ENCODE peak calls at places on chromosomes 11 and 22, in ten cellular contexts. V is astrocyte of the cerebellum, A is suprapubic skin, D is mammary epithelial cell, W is foreskin fibroblast, C is uterus, M is stomach, Z is sigmoid colon, E is astrocyte of the spinal cord, Y is BJ. P is an unnamed sample.

GRCh38 chr11:34395916-34396555 is 38.2 kb upstream of the ABTB2 start:
- DNase-seq in V (no peak), A (no peak), D (peak; percentile 89), W (peak; percentile 89), C (no peak), M (no peak), Z (no peak), E (peak; percentile 49), Y (no peak), P (peak; percentile 86)

GRCh38 chr22:25818541-25818940 is 76.6 kb downstream of the MYO18B start:
- DNase-seq in V (no peak), A (no peak), D (no peak), W (no peak), C (no peak), M (no peak), Z (no peak), E (no peak), Y (no peak), P (no peak)

GRCh38 chr22:41915783-41916493 is 1.1 kb upstream of the SHISA8 start:
- DNase-seq in V (no peak), A (no peak), D (no peak), W (no peak), C (no peak), M (no peak), Z (no peak), E (no peak), Y (no peak), P (no peak)

GRCh38 chr11:32137263-32137662 is 46.4 kb downstream of the RCN1 start:
- DNase-seq in V (peak; percentile 76), A (no peak), D (peak; percentile 93), W (peak; percentile 95), C (no peak), M (no peak), Z (no peak), E (peak; percentile 91), Y (peak; percentile 93), P (peak; percentile 65)

GRCh38 chr22:46259374-46259773 is 3.8 kb downstream of the PKDREJ start:
- DNase-seq in V (no peak), A (no peak), D (no peak), W (no peak), C (no peak), M (no peak), Z (no peak), E (no peak), Y (no peak), P (no peak)

GRCh38 chr11:115066111-115066660 is 387.9 kb downstream of the NXPE2 start:
- DNase-seq in V (no peak), A (no peak), D (no peak), W (no peak), C (no peak), M (no peak), Z (no peak), E (no peak), Y (no peak), P (no peak)

GRCh38 chr11:112623057-112623456 is 338.2 kb upstream of the NCAM1 start:
- DNase-seq in V (no peak), A (no peak), D (no peak), W (no peak), C (no peak), M (no peak), Z (no peak), E (no peak), Y (no peak), P (no peak)

GRCh38 chr11:129148487-129148886 is 43.6 kb downstream of the ARHGAP32 start:
- DNase-seq in V (no peak), A (no peak), D (peak; percentile 8), W (no peak), C (no peak), M (no peak), Z (no peak), E (no peak), Y (no peak), P (no peak)

DNA sequence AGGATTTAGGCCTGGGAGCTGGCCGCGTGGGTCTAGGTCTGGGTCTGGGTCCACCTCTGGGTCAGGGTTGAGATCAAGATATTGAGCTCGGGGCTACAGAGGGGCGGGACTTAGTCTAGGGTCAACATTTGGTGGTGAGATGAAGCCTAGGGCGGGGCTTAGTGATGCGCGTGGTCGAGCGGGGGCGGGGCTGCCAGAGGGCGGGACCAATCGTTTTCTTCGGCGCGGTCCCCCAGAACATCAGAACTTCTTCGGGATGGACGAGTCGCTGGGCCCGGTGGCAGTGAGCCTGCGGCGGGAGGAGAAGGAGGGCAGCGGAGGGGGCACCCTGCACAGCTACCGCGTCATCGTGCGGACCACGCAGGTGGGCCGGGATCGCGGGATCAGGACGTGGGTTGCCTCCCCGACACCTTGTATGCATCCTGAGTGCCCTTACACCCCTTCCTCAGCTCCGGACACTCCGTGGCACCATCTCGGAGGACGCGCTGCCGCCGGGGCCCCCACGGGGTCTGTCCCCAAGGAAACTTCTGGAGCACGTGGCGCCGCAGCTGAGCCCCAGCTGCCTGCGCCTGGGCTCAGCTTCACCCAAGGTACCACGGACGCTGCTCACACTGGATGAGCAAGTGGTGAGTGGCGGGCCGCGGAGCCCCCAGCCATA is 4.2 kb downstream of the SIPA1 start:
- DNase-seq in V (no peak), A (no peak), D (no peak), W (peak; percentile 42), C (no peak), M (no peak), Z (no peak), E (no peak), Y (no peak), P (no peak)
- H3K4me3 ChIP-seq in V (peak overlapping the region; percentile 19), A (no peak overlapping the region), D (no peak overlapping the region), W (no peak overlapping the region), C (no peak overlapping the region), M (no peak overlapping the region), Z (no peak overlapping the region), E (peak overlapping the region; percentile 18), Y (no peak overlapping the region), P (peak overlapping the region; percentile 42)

GRCh38 chr11:116842117-116842516 is 4.7 kb upstream of the APOA1 start:
- DNase-seq in V (no peak), A (no peak), D (no peak), W (no peak), C (no peak), M (no peak), Z (no peak), E (no peak), Y (no peak), P (no peak)

GRCh38 chr11:116840746-116841296 is 3.4 kb upstream of the APOA1 start:
- DNase-seq in V (no peak), A (no peak), D (no peak), W (no peak), C (no peak), M (no peak), Z (peak; percentile 51), E (no peak), Y (no peak), P (no peak)

GRCh38 chr11:116842909-116843308 is 5.5 kb upstream of the APOA1 start:
- DNase-seq in V (no peak), A (no peak), D (no peak), W (no peak), C (no peak), M (peak; percentile 44), Z (no peak), E (no peak), Y (no peak), P (peak; percentile 2)

GRCh38 chr11:116838321-116839084 is 1.1 kb upstream of the APOA1 start:
- DNase-seq in V (no peak), A (no peak), D (no peak), W (no peak), C (no peak), M (no peak), Z (peak; percentile 7), E (no peak), Y (no peak), P (no peak)

DNA sequence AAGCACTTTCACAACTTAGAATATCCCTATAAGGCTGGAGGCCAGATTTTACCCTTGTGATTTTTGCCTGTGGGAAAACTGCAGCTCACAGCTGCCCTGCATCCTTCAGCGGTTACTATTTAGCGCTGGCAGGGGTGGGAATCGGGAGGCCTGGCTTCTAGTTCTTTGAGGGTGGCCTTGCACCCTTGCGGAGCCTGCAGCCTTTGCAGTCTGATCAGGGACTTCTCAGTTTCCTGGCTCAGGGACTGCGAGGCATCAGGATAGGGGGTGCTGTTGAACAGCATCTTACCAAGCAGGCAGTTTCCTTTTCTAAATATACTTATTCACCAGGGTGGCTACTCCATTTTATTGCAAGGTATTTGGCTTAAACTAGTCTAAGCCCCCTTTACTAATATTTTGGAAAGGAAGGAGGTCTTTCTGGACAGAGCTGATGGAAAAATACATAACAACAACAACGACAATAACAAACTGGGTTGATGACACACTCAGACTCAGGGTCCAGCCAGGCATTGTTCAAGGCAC is 2.9 kb upstream of the APOA1 start:
- DNase-seq in V (no peak), A (no peak), D (no peak), W (peak; percentile 72), C (no peak), M (no peak), Z (no peak), E (no peak), Y (no peak), P (no peak)
- TF ChIP-seq CTCF in V (peak; percentile 23), A (no peak), D (no peak), W (peak; percentile 53), C (no peak), M (no peak), Z (no peak), E (peak; percentile 31), Y (peak; percentile 39), P (no peak)

DNA sequence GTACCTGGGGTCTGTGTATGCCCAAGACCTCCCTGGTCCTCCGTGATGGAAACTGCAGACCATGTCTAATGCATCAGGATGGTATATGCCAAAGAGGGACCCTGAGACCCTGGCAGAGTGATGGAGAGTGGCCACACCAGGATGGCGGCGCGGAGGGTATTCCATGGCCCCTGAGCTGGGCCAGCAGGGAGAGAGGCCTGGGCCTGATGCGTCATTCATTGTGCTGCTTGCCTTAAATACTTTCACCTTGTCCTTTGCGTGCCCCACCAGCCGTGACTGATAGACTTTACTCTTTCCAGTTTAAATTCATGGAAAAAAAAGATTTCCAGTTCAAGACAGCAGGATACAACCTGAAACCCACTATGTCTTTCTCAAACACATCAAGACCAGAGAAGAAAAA is 5.6 kb upstream of the NDUFV1 start:
- DNase-seq in V (no peak), A (no peak), D (no peak), W (no peak), C (no peak), M (no peak), Z (no peak), E (no peak), Y (no peak), P (no peak)
- H3K4me3 ChIP-seq in V (no peak overlapping the region), A (no peak overlapping the region), D (no peak overlapping the region), W (no peak overlapping the region), C (no peak overlapping the region), M (no peak overlapping the region), Z (no peak overlapping the region), E (no peak overlapping the region), Y (no peak overlapping the region), P (no peak overlapping the region)

GRCh38 chr11:104337273-104337672 is 173.3 kb upstream of the PDGFD start:
- DNase-seq in V (no peak), A (no peak), D (peak; percentile 6), W (peak; percentile 20), C (no peak), M (no peak), Z (no peak), E (no peak), Y (no peak), P (no peak)

GRCh38 chr11:104338186-104338585 is 174.2 kb upstream of the PDGFD start:
- DNase-seq in V (no peak), A (no peak), D (peak; percentile 53), W (peak; percentile 24), C (no peak), M (no peak), Z (no peak), E (peak; percentile 54), Y (no peak), P (no peak)

GRCh38 chr11:104332110-104332509 is 168.2 kb upstream of the PDGFD start:
- DNase-seq in V (no peak), A (no peak), D (no peak), W (no peak), C (no peak), M (peak; percentile 32), Z (no peak), E (no peak), Y (no peak), P (no peak)

GRCh38 chr11:104329043-104329442 is 165.1 kb upstream of the PDGFD start:
- DNase-seq in V (no peak), A (no peak), D (no peak), W (no peak), C (no peak), M (no peak), Z (no peak), E (no peak), Y (no peak), P (no peak)

GRCh38 chr11:104333977-104334376 is 170.0 kb upstream of the PDGFD start:
- DNase-seq in V (no peak), A (no peak), D (no peak), W (no peak), C (no peak), M (no peak), Z (no peak), E (no peak), Y (no peak), P (no peak)
- TF ChIP-seq CTCF in V (peak; percentile 13), A (no peak), D (peak; percentile 13), W (peak; percentile 24), C (no peak), M (no peak), Z (no peak), E (peak; percentile 23), Y (peak; percentile 30), P (peak; percentile 28)

P was measured in retinal pigment epithelial cell.